ENCODE peak calls at places on chromosome 14, in five cellular contexts. D, A, J, X and M are unnamed samples.

GRCh38 chr14:51094282-51094821 is 553 bp downstream of the TRIM9 start:
- DNase-seq in X (no peak), J (no peak), D (no peak), A (peak; percentile 57), M (no peak)

GRCh38 chr14:100131181-100131580 is 28.3 kb downstream of the DEGS2 start:
- DNase-seq in J (no peak), D (no peak), X (no peak), A (no peak), M (no peak)

GRCh38 chr14:62143235-62143634 is 381.0 kb downstream of the SNAPC1 start:
- DNase-seq in X (no peak), A (no peak), D (peak; percentile 13), J (no peak), M (no peak)

GRCh38 chr14:45194964-45195363 is 58.0 kb downstream of the MIS18BP1 start:
- DNase-seq in X (no peak), D (no peak), J (no peak), A (no peak), M (no peak)

GRCh38 chr14:67411375-67411774 is 590 bp downstream of the PLEK2 start:
- DNase-seq in J (no peak), D (no peak), X (no peak), A (no peak), M (no peak)

GRCh38 chr14:104827173-104828055 is 26.5 kb downstream of the ZBTB42 start:
- DNase-seq in J (peak; percentile 78), A (peak; percentile 90), X (no peak), D (no peak), M (no peak)

GRCh38 chr14:101727611-101728010 is 33.9 kb upstream of the PPP2R5C start:
- DNase-seq in X (no peak), J (no peak), A (no peak), D (no peak), M (no peak)

GRCh38 chr14:89720076-89720687 is 234.3 kb downstream of the EFCAB11 start:
- DNase-seq in J (no peak), D (no peak), X (no peak), A (no peak), M (no peak)

GRCh38 chr14:100435459-100435858 is 112.3 kb downstream of the SLC25A47 start:
- DNase-seq in A (no peak), D (no peak), X (no peak), J (no peak), M (no peak)

GRCh38 chr14:68791078-68791983 is 1.5 kb downstream of the ZFP36L1 start:
- DNase-seq in X (no peak), A (peak; percentile 76), J (no peak), D (no peak), M (no peak)